ENCODE peak calls at places on chromosome 10, in six cellular contexts. E is endothelial cell; V is H9; L is HL-60; N is GM10248; W is CD8-positive, alpha-beta T cell. Z is an unnamed sample.

GRCh38 chr10:18737841-18738240 is 78.6 kb downstream of the ARL5B start:
- DNase-seq in E (no peak), V (no peak), L (no peak), N (no peak), W (no peak), Z (no peak)

GRCh38 chr10:1664565-1664964 is 72.8 kb downstream of the ADARB2 start:
- DNase-seq in E (no peak), V (no peak), L (no peak), N (no peak), W (no peak), Z (no peak)

GRCh38 chr10:133251388-133252222 is 13.9 kb downstream of the VENTX start:
- DNase-seq in E (no peak), V (no peak), L (no peak), N (no peak), W (no peak), Z (no peak)

GRCh38 chr10:43028143-43028542 is 48.7 kb upstream of the RET start:
- DNase-seq in E (no peak), V (no peak), L (no peak), N (no peak), W (no peak), Z (no peak)

GRCh38 chr10:121942749-121943148 is 14.9 kb upstream of the ATE1 start:
- DNase-seq in E (no peak), V (no peak), L (peak; percentile 81), N (no peak), W (no peak), Z (no peak)

GRCh38 chr10:6128591-6129383 is 40.0 kb downstream of the RBM17 start:
- DNase-seq in E (no peak), V (no peak), L (no peak), N (no peak), W (no peak), Z (no peak)

GRCh38 chr10:68276224-68276623 is 44.3 kb upstream of the ATOH7 start:
- DNase-seq in E (no peak), V (no peak), L (no peak), N (no peak), W (no peak), Z (no peak)

GRCh38 chr10:22681783-22682183 is 32.6 kb downstream of the PIP4K2A start:
- DNase-seq in E (no peak), V (no peak), L (no peak), N (no peak), W (peak; percentile 41), Z (no peak)

GRCh38 chr10:133318494-133319127 is 9.9 kb downstream of the ZNF511 start:
- DNase-seq in E (peak; percentile 86), V (peak; percentile 87), L (peak; percentile 73), N (peak; percentile 74), W (peak; percentile 57), Z (peak; percentile 89)

GRCh38 chr10:110279062-110279986 is 25.4 kb downstream of the SMNDC1 start:
- DNase-seq in E (peak; percentile 47), V (no peak), L (peak; percentile 69), N (peak; percentile 41), W (peak; percentile 8), Z (peak; percentile 20)

GRCh38 chr10:21340341-21340740 is 185.1 kb downstream of the SKIDA1 start:
- DNase-seq in E (no peak), V (no peak), L (no peak), N (no peak), W (no peak), Z (no peak)

GRCh38 chr10:89346264-89346971 is 18.6 kb downstream of the IFIT3 start:
- DNase-seq in E (peak; percentile 31), V (no peak), L (no peak), N (no peak), W (no peak), Z (no peak)

DNA sequence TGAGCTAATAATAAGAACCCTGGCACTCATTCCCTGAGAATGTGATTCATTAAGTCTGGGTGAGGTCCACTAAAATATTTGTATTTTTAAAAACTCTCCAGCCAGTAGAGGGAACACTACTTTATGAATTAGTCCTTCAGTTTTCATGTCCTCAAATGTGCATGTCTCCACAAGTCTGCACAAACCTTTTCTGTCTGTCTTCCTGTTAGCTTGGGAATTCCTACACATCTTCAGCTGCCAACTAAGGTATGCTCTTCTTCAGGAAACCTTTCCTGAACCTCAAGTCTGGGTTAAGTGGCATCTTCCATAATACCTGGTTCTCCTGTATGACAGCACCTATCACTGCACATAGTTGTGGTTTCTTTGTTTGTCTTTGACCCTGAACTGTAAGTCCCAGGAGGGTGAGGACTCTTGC is 119.6 kb upstream of the MKX start:
- DNase-seq in E (no peak), V (no peak), L (no peak), N (no peak), W (no peak), Z (no peak)
- TF ChIP-seq CTCF in E (no peak), V (no peak), L (no peak), N (no peak), W (no peak), Z (no peak)

GRCh38 chr10:124092270-124093075 is 925 bp downstream of the CHST15 start:
- DNase-seq in E (peak; percentile 64), V (peak; percentile 66), L (no peak), N (peak; percentile 74), W (no peak), Z (peak; percentile 77)
- TF ChIP-seq CTCF in E (no peak), V (no peak), L (no peak), N (no peak), W (no peak), Z (no peak)

DNA sequence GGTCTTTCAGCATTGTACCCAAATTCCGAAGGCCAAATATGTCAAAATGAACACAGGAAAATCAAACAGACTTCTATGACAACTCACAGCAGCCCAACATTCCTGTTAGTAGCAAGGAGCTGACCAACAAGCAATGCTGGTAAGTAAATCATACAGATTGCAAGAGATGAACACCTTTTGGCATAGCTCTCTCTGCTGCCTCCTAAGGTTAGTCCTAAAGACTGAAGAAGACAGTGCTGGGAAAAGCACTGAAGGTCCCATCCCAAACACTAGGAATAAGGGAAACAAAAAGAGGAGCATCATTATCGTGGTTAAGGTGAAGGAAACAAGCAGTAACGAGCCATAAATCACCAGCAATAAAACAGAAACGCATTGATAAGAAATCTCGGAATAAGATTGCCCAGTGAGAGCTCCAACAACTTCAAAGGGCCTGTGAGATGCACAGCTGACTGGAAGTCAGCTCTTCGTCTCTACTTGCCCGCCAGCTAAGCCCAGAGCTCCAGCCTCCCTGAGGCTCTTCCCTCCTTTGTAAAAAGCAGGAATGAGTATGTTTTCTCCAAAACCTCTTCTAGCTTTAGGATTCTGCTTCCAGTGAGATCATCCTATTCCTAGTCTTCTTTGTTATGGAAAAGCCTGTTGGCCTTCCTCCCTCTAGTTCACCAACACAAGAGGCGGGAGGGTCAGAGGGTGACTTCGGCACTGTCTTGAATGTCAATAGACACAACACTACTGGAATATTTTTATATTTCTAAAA is 15.3 kb downstream of the NUDT5 start:
- DNase-seq in E (no peak), V (peak; percentile 45), L (no peak), N (no peak), W (no peak), Z (no peak)
- TF ChIP-seq CTCF in E (no peak), V (peak; percentile 36), L (no peak), N (no peak), W (no peak), Z (no peak)

GRCh38 chr10:103739039-103739764 is 116.2 kb downstream of the SH3PXD2A start:
- DNase-seq in E (no peak), V (no peak), L (no peak), N (no peak), W (no peak), Z (no peak)
- TF ChIP-seq CTCF in E (no peak), V (no peak), L (no peak), N (no peak), W (no peak), Z (no peak)

GRCh38 chr10:69379800-69380199 is 36.9 kb downstream of the TACR2 start:
- DNase-seq in E (no peak), V (no peak), L (no peak), N (no peak), W (no peak), Z (no peak)

GRCh38 chr10:69385454-69386350 is 31.0 kb downstream of the TACR2 start:
- DNase-seq in E (no peak), V (no peak), L (no peak), N (no peak), W (no peak), Z (no peak)

GRCh38 chr10:69384320-69384719 is 32.4 kb downstream of the TACR2 start:
- DNase-seq in E (no peak), V (no peak), L (no peak), N (no peak), W (no peak), Z (no peak)

GRCh38 chr10:69382382-69383117 is 34.2 kb downstream of the TACR2 start:
- DNase-seq in E (no peak), V (no peak), L (no peak), N (no peak), W (no peak), Z (no peak)

DNA sequence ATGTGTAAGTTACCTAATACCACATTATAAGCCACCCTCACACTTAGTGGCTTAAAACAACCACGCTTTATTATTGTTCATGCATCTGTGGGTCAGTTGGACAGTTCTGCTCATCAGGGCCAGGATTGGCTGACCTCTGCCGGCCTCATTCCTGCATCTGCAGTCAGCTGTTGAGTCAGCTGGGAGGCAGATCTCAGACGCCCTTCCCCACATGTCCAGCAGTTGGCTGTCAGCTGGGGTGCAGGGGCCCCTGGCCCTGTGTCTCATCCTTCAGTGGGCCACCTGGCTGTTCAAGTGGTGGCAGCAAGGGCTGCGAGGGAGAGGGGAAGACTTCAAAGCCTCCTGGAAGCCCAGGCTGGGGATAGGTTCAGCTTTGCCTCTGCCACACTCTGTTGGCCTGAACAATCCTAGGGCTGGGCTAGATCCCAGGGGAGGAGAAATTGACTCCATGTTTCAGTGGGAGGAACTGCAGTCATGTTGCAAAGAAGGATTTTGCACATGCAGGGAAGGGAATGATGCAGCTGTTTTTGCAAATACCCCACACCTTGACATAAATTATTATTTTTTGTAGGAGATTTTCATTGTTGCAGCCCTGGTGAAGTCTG is 33.1 kb downstream of the TACR2 start:
- DNase-seq in E (no peak), V (no peak), L (no peak), N (no peak), W (no peak), Z (no peak)
- TF ChIP-seq CTCF in E (no peak), V (peak; percentile 11), L (no peak), N (no peak), W (no peak), Z (no peak)

GRCh38 chr10:50272531-50272930 is 21.2 kb upstream of the ASAH2 start:
- DNase-seq in E (no peak), V (no peak), L (no peak), N (no peak), W (no peak), Z (no peak)

GRCh38 chr10:50275650-50276235 is 24.4 kb upstream of the ASAH2 start:
- DNase-seq in E (peak; percentile 63), V (peak; percentile 60), L (no peak), N (peak; percentile 23), W (no peak), Z (peak; percentile 43)

GRCh38 chr10:50271564-50272250 is 20.4 kb upstream of the ASAH2 start:
- DNase-seq in E (no peak), V (no peak), L (no peak), N (no peak), W (no peak), Z (no peak)
- TF ChIP-seq CTCF in E (no peak), V (peak; percentile 33), L (no peak), N (peak; percentile 14), W (no peak), Z (no peak)

Z was measured in nephron progenitor cell.